ENCODE peak calls at places on chromosomes 3 and 15, in six cellular contexts. N is GM12878, T is H1, A is GM12891, C is K562, O is HepG2. K is an unnamed sample.

GRCh38 chr3:5195605-5196004 is 8.1 kb downstream of the EDEM1 start:
- DNase-seq in A (no peak), N (no peak), O (no peak), C (no peak), T (no peak), K (no peak)

GRCh38 chr3:147653309-147653923 is 244.3 kb downstream of the ZIC1 start:
- DNase-seq in C (no peak), O (no peak), A (no peak), T (no peak), N (no peak), K (no peak)

GRCh38 chr3:100779475-100779874 is 70.2 kb downstream of the TFG start:
- DNase-seq in T (no peak), O (no peak), A (no peak), N (no peak), C (no peak), K (no peak)

GRCh38 chr3:29463306-29463705 is 182.4 kb downstream of the RBMS3 start:
- DNase-seq in T (no peak), O (no peak), C (no peak), N (no peak), A (no peak), K (no peak)

GRCh38 chr3:57768595-57768994 is 12.5 kb downstream of the SLMAP start:
- DNase-seq in O (no peak), T (no peak), A (no peak), C (no peak), N (no peak), K (no peak)

GRCh38 chr15:39041979-39042485 is 477.4 kb upstream of the RASGRP1 start:
- DNase-seq in A (no peak), C (no peak), N (no peak), O (no peak), T (no peak), K (no peak)

GRCh38 chr3:152236741-152237140 is 32.0 kb upstream of the MBNL1 start:
- DNase-seq in A (no peak), O (no peak), T (no peak), C (no peak), N (no peak), K (no peak)

GRCh38 chr3:73365756-73366397 is 258.9 kb downstream of the PDZRN3 start:
- DNase-seq in N (no peak), O (no peak), C (no peak), A (no peak), T (no peak), K (no peak)

GRCh38 chr3:101271728-101272127 is 48.6 kb downstream of the IMPG2 start:
- DNase-seq in T (no peak), A (no peak), O (no peak), N (no peak), C (no peak), K (no peak)

GRCh38 chr3:193693774-193694173 is 100.8 kb downstream of the OPA1 start:
- DNase-seq in N (no peak), T (no peak), A (no peak), O (peak), C (no peak), K (no peak)

GRCh38 chr15:83837946-83838571 is 184.1 kb downstream of the ADAMTSL3 start:
- DNase-seq in O (peak), A (no peak), T (peak), N (no peak), C (peak), K (no peak)

GRCh38 chr15:90286678-90287077 is 21.2 kb downstream of the NGRN start:
- DNase-seq in A (no peak), O (peak), C (peak), T (no peak), N (no peak), K (no peak)

GRCh38 chr3:171566803-171567422 is 106.7 kb upstream of the TNIK start:
- DNase-seq in N (peak), T (no peak), C (peak), O (peak), A (peak), K (no peak)

GRCh38 chr3:36941658-36942057 is 3.2 kb downstream of the TRANK1 start:
- DNase-seq in O (no peak), N (no peak), T (peak), A (no peak), C (peak), K (no peak)

GRCh38 chr3:157388976-157389375 is 47.7 kb upstream of the PTX3 start:
- DNase-seq in O (no peak), C (no peak), N (no peak), A (no peak), T (no peak), K (no peak)

GRCh38 chr3:178845446-178846118 is 226.0 kb downstream of the ZMAT3 start:
- DNase-seq in A (no peak), O (no peak), N (no peak), T (no peak), C (no peak), K (no peak)

GRCh38 chr15:100718075-100718980 is 115.9 kb downstream of the ASB7 start:
- DNase-seq in C (no peak), N (no peak), T (peak), A (no peak), O (no peak), K (no peak)

GRCh38 chr15:49823987-49824538 is 203.2 kb downstream of the DTWD1 start:
- DNase-seq in O (no peak), N (no peak), T (no peak), A (no peak), C (no peak), K (no peak)

GRCh38 chr3:189340680-189341460 is 169.1 kb downstream of the TPRG1 start:
- DNase-seq in O (peak), N (no peak), A (no peak), C (no peak), T (peak), K (no peak)

DNA sequence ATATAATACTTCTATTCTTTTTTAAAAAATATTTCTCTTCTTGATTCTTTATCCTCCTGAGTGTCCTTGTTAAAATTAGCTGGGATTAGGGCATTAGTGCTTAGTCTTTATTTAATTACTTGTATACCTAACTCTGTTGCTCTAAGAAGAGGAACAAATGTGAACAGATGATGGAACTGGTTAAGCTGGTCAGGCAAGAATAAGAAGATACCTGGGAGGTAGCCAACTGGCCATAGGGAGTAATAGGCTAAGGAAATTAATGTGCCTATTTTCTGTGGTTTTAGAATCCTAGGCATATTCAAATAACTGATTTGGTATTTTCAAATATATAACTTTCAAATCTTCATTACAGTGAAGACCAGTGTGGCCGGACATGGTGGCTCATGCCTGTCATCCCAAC is 54.4 kb downstream of the EIF3J start:
- DNase-seq in T (no peak), N (no peak), A (no peak), C (no peak), O (no peak), K (no peak)
- TF ChIP-seq POLR2AphosphoS5 in T (no peak), N (no peak), A (no peak), C (no peak), O (no peak), K (no peak)

DNA sequence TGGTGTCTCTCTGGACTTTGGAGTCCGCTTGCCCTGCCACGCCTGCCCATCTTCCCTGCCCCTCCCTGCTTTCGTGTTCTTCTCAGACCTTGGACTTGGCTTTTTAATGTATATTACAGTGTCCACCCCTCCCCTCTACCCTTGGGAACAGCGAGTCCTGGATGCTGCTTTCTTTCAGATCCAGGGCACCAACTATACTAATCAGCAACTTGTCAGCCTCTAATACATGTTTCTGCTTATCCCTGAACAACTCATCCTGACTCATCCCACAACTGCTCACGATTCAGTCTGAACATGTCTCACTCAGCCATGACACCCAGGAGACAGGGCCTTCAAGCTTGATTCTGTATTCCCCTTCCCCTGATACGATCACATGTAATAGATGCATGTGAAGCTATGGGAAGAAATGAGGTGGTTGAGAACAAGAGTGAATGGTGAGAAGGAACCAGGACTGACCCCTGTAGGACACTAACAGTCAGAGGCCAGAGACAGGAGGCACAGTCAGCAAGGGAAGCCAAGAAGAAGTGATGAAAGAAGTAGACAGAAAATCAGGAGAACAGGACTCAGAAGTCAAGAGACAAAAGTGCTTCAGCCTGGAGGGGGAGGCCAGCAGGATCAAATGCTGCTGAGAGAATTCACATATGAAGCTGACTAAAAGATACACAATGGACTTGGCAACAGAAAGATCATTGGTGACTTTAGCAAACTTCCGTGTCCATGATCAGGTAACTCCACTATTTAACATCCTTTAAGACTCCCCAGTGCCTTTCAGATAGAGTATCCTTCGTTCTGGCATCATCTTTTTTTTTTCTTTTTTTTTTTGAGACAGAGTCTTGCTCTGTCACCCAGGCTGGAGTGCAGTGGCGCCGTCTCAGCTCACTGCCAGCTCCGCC is 35.4 kb downstream of the BCL2L10 start:
- DNase-seq in N (peak), C (no peak), A (no peak), O (peak), T (no peak), K (no peak)
- TF ChIP-seq POLR2A in N (no peak), C (no peak), A (no peak), O (no peak), T (no peak), K (no peak)

GRCh38 chr15:40942865-40943264 is 10.4 kb upstream of the CHAC1 start:
- DNase-seq in C (no peak), N (no peak), A (no peak), O (no peak), T (no peak), K (no peak)
- TF ChIP-seq TAF1 in C (no peak), N (no peak), A (no peak), O (no peak), T (no peak), K (no peak)

DNA sequence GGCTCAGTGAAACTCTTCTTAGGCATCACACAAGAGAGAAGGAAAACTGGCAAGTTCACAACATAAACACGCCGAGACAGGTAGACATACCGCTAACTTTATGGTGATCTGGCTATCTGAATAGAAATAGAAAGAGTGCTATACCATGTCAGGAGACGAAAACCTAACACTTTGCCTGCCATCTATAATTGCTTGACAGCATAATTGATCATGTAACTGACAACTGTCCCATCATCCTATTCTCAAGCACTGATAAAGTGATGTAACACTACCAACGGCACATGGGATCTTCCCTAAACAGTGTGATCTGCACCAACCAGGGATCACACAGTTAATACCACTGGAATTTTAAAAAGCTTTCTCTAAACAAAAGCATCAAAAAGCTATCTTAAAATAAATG is 270.9 kb upstream of the NSMCE3 start:
- DNase-seq in N (no peak), T (no peak), A (no peak), C (no peak), O (no peak), K (no peak)
- TF ChIP-seq POLR2AphosphoS5 in N (no peak), T (no peak), A (no peak), C (no peak), O (no peak), K (no peak)